ENCODE peak calls at places on chromosomes 16 and 17, in nine cellular contexts. O, T, A, L, H, Y, M, U and G are unnamed samples.

GRCh38 chr17:522912-523311 is 170.3 kb upstream of the RPH3AL start:
- DNase-seq in O (no peak), T (no peak), A (no peak), L (no peak), H (no peak), Y (no peak), M (no peak), U (no peak), G (no peak)

GRCh38 chr16:11105038-11105903 is 150.7 kb downstream of the SOCS1 start:
- DNase-seq in O (peak), T (no peak), A (peak), L (peak), H (peak), Y (no peak), M (no peak), U (peak), G (peak)

GRCh38 chr16:74309789-74310781 is 13.5 kb downstream of the PSMD7 start:
- DNase-seq in O (peak), T (peak), A (no peak), L (peak), H (peak), Y (peak), M (peak), U (peak), G (peak)

GRCh38 chr16:75931043-75931442 is 204.8 kb upstream of the CPHXL start:
- DNase-seq in O (no peak), T (no peak), A (no peak), L (no peak), H (no peak), Y (no peak), M (no peak), U (no peak), G (no peak)

GRCh38 chr17:68489919-68490318 is 22.3 kb upstream of the PRKAR1A start:
- DNase-seq in O (no peak), T (no peak), A (no peak), L (no peak), H (no peak), Y (no peak), M (no peak), U (no peak), G (no peak)

GRCh38 chr17:38590988-38591758 is 14.6 kb downstream of the SRCIN1 start:
- DNase-seq in O (no peak), T (no peak), A (no peak), L (no peak), H (peak), Y (no peak), M (no peak), U (no peak), G (no peak)

GRCh38 chr16:57482845-57483545 is 3.3 kb downstream of the DOK4 start:
- DNase-seq in O (no peak), T (no peak), A (no peak), L (no peak), H (no peak), Y (no peak), M (no peak), U (no peak), G (no peak)

GRCh38 chr17:11935734-11936406 is 61.4 kb downstream of the ZNF18 start:
- DNase-seq in O (peak), T (peak), A (peak), L (peak), H (peak), Y (no peak), M (peak), U (peak), G (peak)

GRCh38 chr17:70352834-70353233 is 183.5 kb downstream of the KCNJ2 start:
- DNase-seq in O (no peak), T (no peak), A (no peak), L (no peak), H (no peak), Y (no peak), M (no peak), U (no peak), G (no peak)

GRCh38 chr16:75750516-75750915 is 24.2 kb upstream of the CPHXL start:
- DNase-seq in O (no peak), T (no peak), A (no peak), L (no peak), H (no peak), Y (no peak), M (no peak), U (no peak), G (no peak)

GRCh38 chr16:55501549-55502322 is 7.1 kb upstream of the LPCAT2 start:
- DNase-seq in O (peak), T (no peak), A (peak), L (no peak), H (no peak), Y (no peak), M (no peak), U (no peak), G (no peak)

GRCh38 chr16:13041646-13042045 is 140.2 kb downstream of the SHISA9 start:
- DNase-seq in O (no peak), T (no peak), A (no peak), L (no peak), H (no peak), Y (no peak), M (no peak), U (peak), G (no peak)

GRCh38 chr16:22257440-22257839 is 39.8 kb upstream of the POLR3E start:
- DNase-seq in O (no peak), T (no peak), A (no peak), L (no peak), H (no peak), Y (no peak), M (no peak), U (no peak), G (no peak)

GRCh38 chr17:45748911-45749310 is 35.2 kb upstream of the CRHR1 start:
- DNase-seq in O (no peak), T (no peak), A (no peak), L (no peak), H (no peak), Y (no peak), M (no peak), U (no peak), G (no peak)

GRCh38 chr16:55661842-55662479 is 6.2 kb downstream of the SLC6A2 start:
- DNase-seq in O (peak), T (no peak), A (no peak), L (no peak), H (no peak), Y (peak), M (no peak), U (no peak), G (no peak)

GRCh38 chr17:61403846-61404701 is 4.4 kb downstream of the TBX2 start:
- DNase-seq in O (no peak), T (no peak), A (no peak), L (no peak), H (no peak), Y (no peak), M (no peak), U (no peak), G (no peak)

GRCh38 chr16:85751665-85752501 is 987 bp upstream of the C16orf74 start:
- DNase-seq in O (no peak), T (no peak), A (no peak), L (peak), H (no peak), Y (no peak), M (no peak), U (no peak), G (no peak)

GRCh38 chr17:75364078-75364477 is 41.4 kb downstream of the GRB2 start:
- DNase-seq in O (no peak), T (no peak), A (no peak), L (no peak), H (no peak), Y (no peak), M (peak), U (no peak), G (no peak)

GRCh38 chr16:1871974-1872635 is at the start of gene MEIOB:
- DNase-seq in O (peak), T (no peak), A (peak), L (peak), H (peak), Y (no peak), M (no peak), U (no peak), G (no peak)

GRCh38 chr17:12088035-12088434 is 67.4 kb downstream of the MAP2K4 start:
- DNase-seq in O (no peak), T (no peak), A (no peak), L (no peak), H (no peak), Y (no peak), M (no peak), U (no peak), G (no peak)

GRCh38 chr16:87384162-87384999 is 805 bp upstream of the FBXO31 start:
- DNase-seq in O (peak), T (no peak), A (peak), L (no peak), H (no peak), Y (peak), M (no peak), U (no peak), G (no peak)

GRCh38 chr17:48954300-48954755 is 9.7 kb upstream of the SNF8 start:
- DNase-seq in O (no peak), T (peak), A (peak), L (peak), H (peak), Y (no peak), M (no peak), U (no peak), G (no peak)

GRCh38 chr17:28881533-28882056 is 15.9 kb downstream of the FLOT2 start:
- DNase-seq in O (no peak), T (no peak), A (no peak), L (no peak), H (no peak), Y (no peak), M (no peak), U (no peak), G (no peak)

GRCh38 chr17:2690165-2691068 is 21.1 kb downstream of the CLUH start:
- DNase-seq in O (peak), T (no peak), A (no peak), L (no peak), H (no peak), Y (no peak), M (no peak), U (no peak), G (no peak)

GRCh38 chr16:67170168-67170947 is at the start of gene NOL3:
- DNase-seq in O (peak), T (no peak), A (peak), L (peak), H (no peak), Y (no peak), M (no peak), U (no peak), G (peak)

GRCh38 chr17:69874220-69874670 is 200.8 kb upstream of the KCNJ16 start:
- DNase-seq in O (no peak), T (no peak), A (no peak), L (peak), H (no peak), Y (no peak), M (no peak), U (no peak), G (no peak)

GRCh38 chr17:30716461-30717289 is 107.8 kb downstream of the CRLF3 start:
- DNase-seq in O (peak), T (no peak), A (no peak), L (no peak), H (peak), Y (no peak), M (no peak), U (no peak), G (no peak)

GRCh38 chr17:48871551-48872351 is 20.8 kb upstream of the ATP5MC1 start:
- DNase-seq in O (no peak), T (no peak), A (peak), L (peak), H (no peak), Y (peak), M (no peak), U (no peak), G (no peak)

GRCh38 chr17:49252148-49252682 is 21.6 kb upstream of the PHOSPHO1 start:
- DNase-seq in O (no peak), T (no peak), A (no peak), L (no peak), H (peak), Y (no peak), M (no peak), U (no peak), G (no peak)

GRCh38 chr16:12245923-12246290 is 269.4 kb downstream of the SNX29 start:
- DNase-seq in O (no peak), T (no peak), A (no peak), L (no peak), H (no peak), Y (no peak), M (no peak), U (no peak), G (no peak)

GRCh38 chr17:57677858-57678257 is 67.2 kb downstream of the CCDC182 start:
- DNase-seq in O (no peak), T (no peak), A (no peak), L (no peak), H (no peak), Y (no peak), M (no peak), U (no peak), G (no peak)

GRCh38 chr16:87143661-87144121 is 173.5 kb downstream of the C16orf95 start:
- DNase-seq in O (no peak), T (no peak), A (no peak), L (no peak), H (no peak), Y (no peak), M (no peak), U (no peak), G (no peak)

GRCh38 chr16:85465328-85466307 is 147.5 kb upstream of the GSE1 start:
- DNase-seq in O (peak), T (no peak), A (no peak), L (no peak), H (no peak), Y (no peak), M (no peak), U (no peak), G (no peak)

GRCh38 chr17:50661348-50661747 is 26.7 kb downstream of the ABCC3 start:
- DNase-seq in O (no peak), T (no peak), A (no peak), L (no peak), H (no peak), Y (no peak), M (no peak), U (no peak), G (no peak)

GRCh38 chr16:87375426-87376135 is 8.0 kb downstream of the FBXO31 start:
- DNase-seq in O (no peak), T (no peak), A (no peak), L (peak), H (no peak), Y (no peak), M (no peak), U (no peak), G (no peak)

DNA sequence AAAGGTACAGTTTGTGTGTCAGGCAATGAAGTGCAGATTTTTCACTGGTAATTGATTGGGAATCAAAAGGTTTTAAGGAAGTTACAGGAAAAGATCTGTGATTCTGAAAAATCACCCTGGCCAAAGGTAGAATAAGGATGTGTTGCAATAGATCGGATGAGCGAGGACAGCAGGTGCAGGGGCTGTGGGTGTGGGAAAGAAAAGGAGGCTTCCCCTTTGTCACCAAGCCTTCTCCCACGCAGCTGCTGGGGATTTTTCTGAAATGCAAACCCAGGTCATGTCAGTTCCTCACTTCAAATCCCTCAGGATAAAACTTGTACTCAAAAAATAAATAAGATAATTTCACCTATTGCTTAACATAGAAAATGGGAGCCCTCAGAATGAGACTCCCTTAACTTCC is 47.9 kb upstream of the ARHGAP17 start:
- DNase-seq in O (no peak), T (no peak), A (no peak), L (no peak), H (peak), Y (no peak), M (no peak), U (no peak), G (no peak)
- H3K27ac ChIP-seq in O (no peak), T (no peak), A (no peak), L (no peak), H (no peak), Y (no peak), M (no peak), U (no peak), G (no peak)

DNA sequence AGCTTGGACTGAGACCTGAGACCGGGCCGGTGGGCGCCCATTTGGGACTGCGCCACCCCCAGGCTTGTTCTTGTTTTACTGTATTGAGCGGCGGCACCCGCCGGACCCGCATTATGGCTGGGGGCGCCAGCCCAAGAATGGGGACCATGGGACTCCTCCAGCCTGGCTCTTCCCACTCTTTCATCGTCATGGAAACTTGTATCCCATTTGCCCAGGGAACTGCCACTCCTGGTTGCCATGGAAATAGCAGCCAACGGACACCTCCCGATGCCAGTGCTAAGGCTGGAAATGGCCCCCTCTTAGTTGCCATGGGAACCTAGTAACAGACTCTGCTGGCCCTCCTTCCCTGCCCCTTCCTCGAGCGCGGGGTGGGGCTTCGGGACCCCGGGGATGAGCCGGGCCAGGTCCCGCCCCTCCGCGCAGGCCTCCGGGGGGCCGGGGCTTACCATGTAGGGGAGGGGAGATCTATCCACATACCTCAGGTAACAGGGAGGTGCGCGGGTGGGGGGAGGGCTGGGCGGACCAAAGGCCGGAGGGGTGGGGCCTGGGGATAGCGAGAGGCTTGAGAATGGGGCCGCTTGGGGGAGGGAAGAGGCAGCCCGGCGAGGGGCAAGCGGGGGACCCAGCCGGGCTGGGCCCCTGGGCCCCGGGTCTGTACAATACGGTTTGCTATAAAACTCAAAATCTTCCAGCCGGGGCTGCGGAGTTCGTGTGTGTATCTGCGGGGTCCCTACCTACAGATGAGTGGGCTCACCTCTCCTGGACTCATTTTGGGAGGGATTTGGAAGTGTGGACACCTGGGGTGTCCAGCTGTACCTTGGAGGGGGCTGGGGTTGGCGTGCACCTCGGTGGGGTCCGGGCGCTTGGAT is 547 bp upstream of the ORAI3 start:
- DNase-seq in O (peak), T (peak), A (peak), L (peak), H (peak), Y (no peak), M (no peak), U (peak), G (peak)
- TF ChIP-seq POLR2AphosphoS5 in O (peak), T (peak), A (no peak), L (no peak), H (no peak), Y (no peak), M (peak), U (no peak), G (peak)

GRCh38 chr17:73240561-73240960 is 21.1 kb downstream of the CPSF4L start:
- DNase-seq in O (no peak), T (no peak), A (no peak), L (no peak), H (no peak), Y (no peak), M (no peak), U (no peak), G (no peak)
- H3K27ac ChIP-seq in O (no peak), T (no peak), A (no peak), L (no peak), H (no peak), Y (no peak), M (no peak), U (no peak), G (no peak)

DNA sequence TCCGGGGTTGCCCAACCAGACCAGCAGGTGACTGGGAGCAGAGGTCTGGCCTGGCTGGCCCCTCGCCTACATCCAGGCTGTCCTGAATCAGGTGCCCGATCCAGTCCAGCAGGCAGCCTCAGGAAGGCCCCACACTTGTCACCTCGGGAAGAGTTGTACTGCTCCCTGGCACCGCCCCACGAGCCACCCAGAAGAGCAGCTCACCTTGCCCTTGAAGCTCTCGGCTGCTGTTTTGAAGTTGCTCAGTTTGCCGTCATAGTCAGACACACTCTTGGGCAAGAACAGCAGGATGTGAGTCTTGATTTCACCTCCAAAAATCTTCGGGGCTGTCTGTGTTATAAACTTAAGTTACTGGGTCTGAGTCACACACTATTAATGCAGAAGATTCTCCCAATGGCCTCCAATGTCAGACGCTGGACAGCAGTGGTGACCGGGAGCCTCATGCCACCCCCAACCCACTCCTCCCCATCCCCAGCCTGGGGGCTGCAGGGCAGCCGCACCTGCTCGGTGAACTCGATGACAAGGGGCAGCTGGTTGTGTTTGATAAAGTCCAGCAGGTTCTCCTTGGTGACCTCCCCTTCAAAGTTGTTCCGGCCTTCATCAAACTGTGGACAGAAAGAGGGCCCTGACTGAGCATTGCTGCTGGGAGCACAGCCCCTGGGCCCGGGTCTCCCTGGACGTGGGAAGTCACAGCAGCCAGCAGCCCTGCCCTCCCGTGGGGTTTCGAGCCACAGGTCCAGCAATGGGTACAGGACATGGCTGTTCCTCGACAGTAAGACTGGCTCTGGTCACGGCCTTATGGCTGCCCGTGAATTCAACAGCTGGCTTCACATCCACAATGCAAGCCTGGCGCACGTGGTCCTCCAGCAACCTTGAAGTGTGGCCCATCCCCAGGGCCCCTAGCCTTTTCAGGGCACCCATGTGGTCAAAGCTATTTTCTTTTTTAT is 12.2 kb upstream of the PPP1R27 start:
- DNase-seq in O (no peak), T (no peak), A (no peak), L (no peak), H (no peak), Y (no peak), M (no peak), U (no peak), G (no peak)
- TF ChIP-seq POLR2AphosphoS5 in O (no peak), T (peak), A (no peak), L (peak), H (peak), Y (no peak), M (no peak), U (no peak), G (no peak)